ENCODE peak calls at places on chromosomes 13 and 19, in seven cellular contexts. One of them, this sample, is unnamed.

GRCh38 chr19:30719991-30720329 is 347.8 kb downstream of the ZNF536 start:
- DNase-seq in Peyer's patch: no peak
- DNase-seq in fibroblast of pulmonary artery: no peak
- DNase-seq in NCI-H2029: no peak
- DNase-seq in nephron progenitor cell: no peak
- DNase-seq in testis: peak
- DNase-seq in dermis microvascular lymphatic vessel endothelial cell: no peak
- DNase-seq in this sample: no peak

GRCh38 chr19:21604351-21604926 is 99.0 kb downstream of the ZNF429 start:
- DNase-seq in Peyer's patch: no peak
- DNase-seq in NCI-H2029: peak
- DNase-seq in dermis microvascular lymphatic vessel endothelial cell: no peak
- DNase-seq in nephron progenitor cell: no peak
- DNase-seq in fibroblast of pulmonary artery: no peak
- DNase-seq in testis: no peak
- DNase-seq in this sample: peak

GRCh38 chr13:73657821-73658540 is 476.2 kb downstream of the KLF12 start:
- DNase-seq in Peyer's patch: no peak
- DNase-seq in testis: peak
- DNase-seq in fibroblast of pulmonary artery: peak
- DNase-seq in nephron progenitor cell: no peak
- DNase-seq in dermis microvascular lymphatic vessel endothelial cell: no peak
- DNase-seq in NCI-H2029: no peak
- DNase-seq in this sample: no peak

GRCh38 chr13:110354715-110355473 is 47.8 kb downstream of the COL4A2 start:
- DNase-seq in NCI-H2029: peak
- DNase-seq in Peyer's patch: no peak
- DNase-seq in testis: no peak
- DNase-seq in fibroblast of pulmonary artery: no peak
- DNase-seq in nephron progenitor cell: no peak
- DNase-seq in dermis microvascular lymphatic vessel endothelial cell: no peak
- DNase-seq in this sample: no peak

GRCh38 chr13:28128926-28129325 is 9.4 kb upstream of the PAN3 start:
- DNase-seq in dermis microvascular lymphatic vessel endothelial cell: no peak
- DNase-seq in testis: no peak
- DNase-seq in fibroblast of pulmonary artery: no peak
- DNase-seq in Peyer's patch: no peak
- DNase-seq in NCI-H2029: no peak
- DNase-seq in nephron progenitor cell: no peak
- DNase-seq in this sample: no peak

GRCh38 chr13:20337894-20338551 is 105.9 kb upstream of the GJB6 start:
- DNase-seq in testis: no peak
- DNase-seq in nephron progenitor cell: no peak
- DNase-seq in Peyer's patch: no peak
- DNase-seq in NCI-H2029: no peak
- DNase-seq in dermis microvascular lymphatic vessel endothelial cell: no peak
- DNase-seq in fibroblast of pulmonary artery: no peak
- DNase-seq in this sample: no peak

GRCh38 chr13:83824120-83824519 is 58.2 kb downstream of the SLITRK1 start:
- DNase-seq in nephron progenitor cell: no peak
- DNase-seq in NCI-H2029: no peak
- DNase-seq in Peyer's patch: no peak
- DNase-seq in fibroblast of pulmonary artery: no peak
- DNase-seq in testis: no peak
- DNase-seq in dermis microvascular lymphatic vessel endothelial cell: no peak
- DNase-seq in this sample: no peak

GRCh38 chr19:35279374-35279773 is 3.0 kb upstream of the HAMP start:
- DNase-seq in Peyer's patch: no peak
- DNase-seq in fibroblast of pulmonary artery: no peak
- DNase-seq in dermis microvascular lymphatic vessel endothelial cell: no peak
- DNase-seq in NCI-H2029: no peak
- DNase-seq in testis: no peak
- DNase-seq in nephron progenitor cell: no peak
- DNase-seq in this sample: no peak

GRCh38 chr13:79861731-79862130 is 380.8 kb downstream of the NDFIP2 start:
- DNase-seq in dermis microvascular lymphatic vessel endothelial cell: no peak
- DNase-seq in NCI-H2029: no peak
- DNase-seq in testis: no peak
- DNase-seq in fibroblast of pulmonary artery: no peak
- DNase-seq in Peyer's patch: no peak
- DNase-seq in nephron progenitor cell: no peak
- DNase-seq in this sample: no peak